ENCODE peak calls at places on chromosomes 6 and 20, in seven cellular contexts. One of them, this sample, is unnamed.

GRCh38 chr6:38212579-38212978 is 393.1 kb downstream of the ZFAND3 start:
- DNase-seq in non-pigmented ciliary epithelial cell: no peak
- DNase-seq in AG08396: no peak
- DNase-seq in effector memory CD8-positive, alpha-beta T cell: no peak
- DNase-seq in mesothelial cell of epicardium: no peak
- DNase-seq in OCI-LY7: no peak
- DNase-seq in T-helper 9 cell: no peak
- DNase-seq in this sample: no peak

GRCh38 chr6:111552241-111552744 is 53.4 kb downstream of the TRAF3IP2 start:
- DNase-seq in non-pigmented ciliary epithelial cell: peak; percentile 81
- DNase-seq in AG08396: peak; percentile 81
- DNase-seq in effector memory CD8-positive, alpha-beta T cell: no peak
- DNase-seq in mesothelial cell of epicardium: no peak
- DNase-seq in OCI-LY7: no peak
- DNase-seq in T-helper 9 cell: no peak
- DNase-seq in this sample: peak; percentile 46

GRCh38 chr20:51237790-51238189 is 214.9 kb upstream of the KCNG1 start:
- DNase-seq in non-pigmented ciliary epithelial cell: no peak
- DNase-seq in AG08396: no peak
- DNase-seq in effector memory CD8-positive, alpha-beta T cell: no peak
- DNase-seq in mesothelial cell of epicardium: no peak
- DNase-seq in OCI-LY7: no peak
- DNase-seq in T-helper 9 cell: no peak
- DNase-seq in this sample: no peak

GRCh38 chr20:48066256-48066655 is 281.0 kb upstream of the SULF2 start:
- DNase-seq in non-pigmented ciliary epithelial cell: no peak
- DNase-seq in AG08396: no peak
- DNase-seq in effector memory CD8-positive, alpha-beta T cell: no peak
- DNase-seq in mesothelial cell of epicardium: no peak
- DNase-seq in OCI-LY7: no peak
- DNase-seq in T-helper 9 cell: no peak
- DNase-seq in this sample: no peak

GRCh38 chr6:139778688-139779087 is 404.2 kb upstream of the CITED2 start:
- DNase-seq in non-pigmented ciliary epithelial cell: no peak
- DNase-seq in AG08396: peak; percentile 17
- DNase-seq in effector memory CD8-positive, alpha-beta T cell: no peak
- DNase-seq in mesothelial cell of epicardium: no peak
- DNase-seq in OCI-LY7: no peak
- DNase-seq in T-helper 9 cell: no peak
- DNase-seq in this sample: no peak

GRCh38 chr6:3247255-3248146 is 11.2 kb upstream of the PSMG4 start:
- DNase-seq in non-pigmented ciliary epithelial cell: peak; percentile 96
- DNase-seq in AG08396: peak; percentile 86
- DNase-seq in effector memory CD8-positive, alpha-beta T cell: no peak
- DNase-seq in mesothelial cell of epicardium: no peak
- DNase-seq in OCI-LY7: no peak
- DNase-seq in T-helper 9 cell: no peak
- DNase-seq in this sample: peak; percentile 64

GRCh38 chr6:16510245-16510644 is 251.0 kb downstream of the ATXN1 start:
- DNase-seq in non-pigmented ciliary epithelial cell: no peak
- DNase-seq in AG08396: no peak
- DNase-seq in effector memory CD8-positive, alpha-beta T cell: no peak
- DNase-seq in mesothelial cell of epicardium: no peak
- DNase-seq in OCI-LY7: no peak
- DNase-seq in T-helper 9 cell: no peak
- DNase-seq in this sample: no peak

GRCh38 chr6:551405-551804 is 105.5 kb downstream of the HUS1B start:
- DNase-seq in non-pigmented ciliary epithelial cell: peak; percentile 9
- DNase-seq in AG08396: peak; percentile 39
- DNase-seq in effector memory CD8-positive, alpha-beta T cell: no peak
- DNase-seq in mesothelial cell of epicardium: no peak
- DNase-seq in OCI-LY7: peak; percentile 46
- DNase-seq in T-helper 9 cell: no peak
- DNase-seq in this sample: no peak

GRCh38 chr6:7502743-7503142 is 38.7 kb upstream of the DSP start:
- DNase-seq in non-pigmented ciliary epithelial cell: no peak
- DNase-seq in AG08396: no peak
- DNase-seq in effector memory CD8-positive, alpha-beta T cell: no peak
- DNase-seq in mesothelial cell of epicardium: no peak
- DNase-seq in OCI-LY7: no peak
- DNase-seq in T-helper 9 cell: no peak
- DNase-seq in this sample: no peak

GRCh38 chr6:78863576-78863975 is 3.8 kb upstream of the IRAK1BP1 start:
- DNase-seq in non-pigmented ciliary epithelial cell: no peak
- DNase-seq in AG08396: no peak
- DNase-seq in effector memory CD8-positive, alpha-beta T cell: no peak
- DNase-seq in mesothelial cell of epicardium: no peak
- DNase-seq in OCI-LY7: no peak
- DNase-seq in T-helper 9 cell: no peak
- DNase-seq in this sample: no peak